ENCODE peak calls at places on chromosomes 1 and 21, in eight cellular contexts. X is H4; T is A172; C is stimulated activated CD4-positive, alpha-beta T cell treated with anti-CD3 and anti-CD28 coated beads, Interleukin-12 subunit alpha, Interleukin-12 subunit beta, amount 100 ng/mL, for 4 hours; E is GM13976; R is stimulated activated effector memory CD8-positive, alpha-beta T cell treated with anti-CD3 and anti-CD28 coated beads, Interleukin-12 subunit alpha, Interleukin-12 subunit beta, amount 100 ng/mL, for 72 hours; Q is activated naive CD4-positive, alpha-beta T cell treated with anti-CD3 and anti-CD28 coated beads for 36 hours; V is GM03348. B is an unnamed sample.

GRCh38 chr1:197003132-197003531 is 25.8 kb downstream of the CFHR5 start:
- DNase-seq in X (no peak), T (no peak), C (no peak), E (no peak), R (no peak), Q (no peak), V (no peak), B (no peak)

GRCh38 chr1:220966473-220966872 is 87.2 kb downstream of the HLX start:
- DNase-seq in X (no peak), T (no peak), C (no peak), E (no peak), R (no peak), Q (no peak), V (no peak), B (no peak)

GRCh38 chr1:56590520-56591011 is 11.2 kb upstream of the PLPP3 start:
- DNase-seq in X (no peak), T (no peak), C (no peak), E (no peak), R (no peak), Q (no peak), V (peak; percentile 32), B (no peak)

GRCh38 chr1:196425513-196425912 is 182.7 kb downstream of the KCNT2 start:
- DNase-seq in X (no peak), T (no peak), C (no peak), E (no peak), R (no peak), Q (no peak), V (no peak), B (no peak)

GRCh38 chr21:27476696-27477095 is 509.8 kb upstream of the ADAMTS5 start:
- DNase-seq in X (peak; percentile 47), T (no peak), C (no peak), E (no peak), R (no peak), Q (no peak), V (peak; percentile 52), B (peak; percentile 29)

GRCh38 chr1:26318338-26319064 is 743 bp downstream of the CD52 start:
- DNase-seq in X (no peak), T (no peak), C (no peak), E (no peak), R (peak; percentile 42), Q (peak; percentile 73), V (no peak), B (no peak)

GRCh38 chr1:224459936-224460335 is 25.3 kb upstream of the WDR26 start:
- DNase-seq in X (no peak), T (no peak), C (no peak), E (no peak), R (no peak), Q (no peak), V (no peak), B (no peak)

GRCh38 chr1:53944469-53945182 is 873 bp downstream of the IFT25 start:
- DNase-seq in X (no peak), T (no peak), C (no peak), E (no peak), R (no peak), Q (peak; percentile 16), V (peak; percentile 15), B (no peak)

GRCh38 chr1:66182551-66183178 is 351.3 kb upstream of the SGIP1 start:
- DNase-seq in X (peak; percentile 63), T (peak; percentile 16), C (no peak), E (no peak), R (no peak), Q (peak; percentile 79), V (peak; percentile 66), B (peak; percentile 22)

GRCh38 chr1:214715126-214715525 is 112.1 kb downstream of the CENPF start:
- DNase-seq in X (no peak), T (no peak), C (no peak), E (no peak), R (no peak), Q (no peak), V (no peak), B (no peak)

GRCh38 chr1:979744-980072 is 2.2 kb downstream of the PERM1 start:
- DNase-seq in X (no peak), T (no peak), C (no peak), E (no peak), R (no peak), Q (no peak), V (no peak), B (no peak)

GRCh38 chr1:48878191-48878940 is 101.7 kb upstream of the BEND5 start:
- DNase-seq in X (peak; percentile 92), T (peak; percentile 72), C (no peak), E (no peak), R (no peak), Q (no peak), V (peak; percentile 70), B (peak; percentile 0)

GRCh38 chr1:158813159-158813558 is 18.0 kb upstream of the MNDA start:
- DNase-seq in X (no peak), T (no peak), C (no peak), E (no peak), R (no peak), Q (no peak), V (no peak), B (no peak)

GRCh38 chr1:231217056-231217455 is 24.0 kb upstream of the GNPAT start:
- DNase-seq in X (no peak), T (no peak), C (no peak), E (peak; percentile 19), R (no peak), Q (no peak), V (no peak), B (no peak)